ENCODE peak calls at places on chromosomes 6 and 20, in five cellular contexts. Y is NCI-H1417; I is CD8-positive, alpha-beta T cell; L is A549; M is T-helper 17 cell. R is an unnamed sample.

GRCh38 chr6:119476554-119476953 is 127.0 kb upstream of the MAN1A1 start:
- DNase-seq in L (no peak), I (no peak), M (no peak), Y (no peak), R (no peak)

GRCh38 chr20:51756653-51757052 is 11.5 kb downstream of the ATP9A start:
- DNase-seq in L (no peak), M (no peak), I (no peak), Y (no peak), R (no peak)

GRCh38 chr6:25769983-25770382 is 15.4 kb downstream of the SLC17A4 start:
- DNase-seq in Y (no peak), I (no peak), L (peak), M (no peak), R (no peak)

GRCh38 chr6:134585529-134585873 is 267.6 kb upstream of the SGK1 start:
- DNase-seq in M (no peak), L (no peak), I (no peak), Y (no peak), R (peak)

GRCh38 chr6:11427091-11427739 is 110.3 kb upstream of the TMEM170B start:
- DNase-seq in M (no peak), Y (no peak), L (no peak), I (no peak), R (no peak)

GRCh38 chr6:53906842-53907241 is 112.0 kb downstream of the LRRC1 start:
- DNase-seq in I (no peak), M (no peak), L (no peak), Y (no peak), R (no peak)

GRCh38 chr20:32052090-32052791 is at the start of gene HCK:
- DNase-seq in L (no peak), M (no peak), I (no peak), Y (no peak), R (no peak)

GRCh38 chr20:48329676-48330644 is 497.8 kb downstream of the PREX1 start:
- DNase-seq in I (no peak), M (no peak), Y (no peak), L (peak), R (peak)

GRCh38 chr6:63526931-63527330 is 45.3 kb upstream of the LOC128125822 start:
- DNase-seq in L (no peak), Y (no peak), M (no peak), I (no peak), R (no peak)

GRCh38 chr6:53192590-53193232 is 44.1 kb upstream of the GCM1 start:
- DNase-seq in M (no peak), L (no peak), Y (peak), I (no peak), R (peak)

GRCh38 chr6:85470023-85470410 is 20.1 kb downstream of the NT5E start:
- DNase-seq in M (no peak), I (no peak), L (no peak), Y (no peak), R (no peak)

GRCh38 chr6:13568970-13569369 is 5.4 kb upstream of the SIRT5 start:
- DNase-seq in Y (no peak), I (no peak), L (no peak), M (no peak), R (no peak)

GRCh38 chr20:23227976-23228375 is 122.6 kb upstream of the NXT1 start:
- DNase-seq in M (no peak), L (no peak), Y (no peak), I (no peak), R (no peak)

GRCh38 chr6:68122032-68122431 is 513.0 kb upstream of the ADGRB3 start:
- DNase-seq in Y (no peak), I (no peak), L (no peak), M (no peak), R (peak)

GRCh38 chr6:118580585-118581419 is 32.7 kb downstream of the PLN start:
- DNase-seq in L (peak), M (no peak), Y (peak), I (no peak), R (peak)

GRCh38 chr20:18360601-18361000 is 72.3 kb downstream of the ZNF133 start:
- DNase-seq in Y (no peak), M (no peak), I (no peak), L (no peak), R (peak)

GRCh38 chr20:46992640-46993035 is 98.0 kb downstream of the EYA2 start:
- DNase-seq in L (no peak), M (no peak), I (no peak), Y (no peak), R (peak)